ENCODE peak calls at places on chromosomes 13 and 19, in four cellular contexts. N is nephron progenitor cell, U is lower leg skin, L is ovary. K is an unnamed sample.

GRCh38 chr19:48190288-48191284 is 20.1 kb downstream of the ZSWIM9 start:
- DNase-seq in N (peak), U (peak), L (no peak), K (peak)

GRCh38 chr19:5950744-5951143 is 27.2 kb downstream of the RANBP3 start:
- DNase-seq in N (no peak), U (no peak), L (no peak), K (no peak)

GRCh38 chr19:50518091-50519005 is 4.6 kb upstream of the ASPDH start:
- DNase-seq in N (no peak), U (no peak), L (no peak), K (no peak)

GRCh38 chr13:37492741-37493514 is 105.6 kb downstream of the POSTN start:
- DNase-seq in N (no peak), U (no peak), L (no peak), K (no peak)

GRCh38 chr19:47239152-47239551 is 8.2 kb upstream of the BBC3 start:
- DNase-seq in N (no peak), U (no peak), L (no peak), K (no peak)

GRCh38 chr19:10580979-10581631 is 6.0 kb downstream of the AP1M2 start:
- DNase-seq in N (peak), U (peak), L (peak), K (peak)

GRCh38 chr13:108987488-108987887 is 358.1 kb downstream of the MYO16 start:
- DNase-seq in N (no peak), U (no peak), L (no peak), K (no peak)

GRCh38 chr13:32804673-32805260 is 211.5 kb upstream of the KL start:
- DNase-seq in N (no peak), U (no peak), L (no peak), K (no peak)

GRCh38 chr19:5070390-5070789 is 101.5 kb downstream of the KDM4B start:
- DNase-seq in N (no peak), U (no peak), L (no peak), K (no peak)

GRCh38 chr19:4678881-4679379 is 8.8 kb upstream of the MYDGF start:
- DNase-seq in N (peak), U (no peak), L (peak), K (peak)

DNA sequence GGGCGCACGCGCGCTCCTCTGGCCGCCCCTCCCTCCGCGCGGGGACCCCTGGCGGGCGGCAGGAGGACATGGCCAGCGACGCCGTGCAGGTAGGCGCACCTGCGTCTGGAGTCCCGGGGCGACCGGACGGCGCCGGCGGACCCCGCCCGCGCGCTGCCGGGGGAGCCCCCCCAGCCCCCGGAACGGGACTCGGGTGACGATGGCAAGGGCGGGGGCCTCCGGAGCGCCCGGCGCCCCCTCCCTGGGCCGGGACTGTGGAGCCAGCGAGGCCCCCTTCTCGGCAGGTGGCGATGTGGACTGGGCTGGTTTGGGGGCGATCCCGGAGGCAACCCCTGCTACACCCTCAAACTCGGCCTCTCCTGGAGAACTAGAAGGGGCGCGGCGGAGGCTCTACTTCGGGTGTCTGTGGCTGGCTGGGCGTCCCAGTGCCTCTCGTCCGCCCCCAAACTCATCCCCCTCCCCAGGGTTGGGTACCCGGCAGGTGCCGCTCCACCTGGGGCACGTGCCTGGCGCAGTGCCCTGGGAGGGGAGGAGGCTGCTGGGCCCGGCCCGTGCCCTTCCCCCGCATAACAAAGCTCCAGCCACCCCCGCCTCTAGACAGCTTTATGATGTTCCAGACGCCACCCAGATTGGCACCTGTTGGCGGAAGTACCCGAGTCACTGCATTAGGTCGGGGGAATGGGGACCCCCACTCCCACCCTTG is 499 bp downstream of the PKN1 start:
- DNase-seq in N (no peak), U (no peak), L (peak), K (no peak)
- TF ChIP-seq CTCF in N (no peak), U (no peak), L (no peak), K (peak)

GRCh38 chr19:35513975-35514809 is 743 bp upstream of the DMKN start:
- DNase-seq in N (peak), U (no peak), L (no peak), K (no peak)
- TF ChIP-seq CTCF in N (no peak), U (no peak), L (no peak), K (no peak)

DNA sequence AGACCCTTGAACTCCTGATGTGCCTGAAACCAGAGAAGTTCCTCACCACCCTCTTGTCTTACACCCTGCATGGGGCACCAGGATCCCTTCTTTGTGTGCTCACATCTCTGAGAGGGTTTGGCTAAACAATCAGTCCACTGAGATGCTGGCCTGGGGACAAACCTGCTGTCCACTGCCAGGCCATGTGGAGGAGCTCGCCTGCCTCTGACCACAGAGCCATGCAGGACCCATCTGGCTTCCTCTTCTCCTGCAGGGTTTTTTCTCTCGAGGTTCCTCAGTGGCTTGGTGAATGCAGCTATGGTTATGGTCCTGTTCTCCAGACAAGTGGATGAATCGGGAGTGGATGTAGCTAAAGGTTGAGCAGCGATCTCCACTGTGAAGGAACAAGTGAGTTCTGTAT is 49.1 kb upstream of the MEDAG start:
- DNase-seq in N (no peak), U (peak), L (no peak), K (no peak)
- TF ChIP-seq CTCF in N (no peak), U (no peak), L (no peak), K (no peak)

DNA sequence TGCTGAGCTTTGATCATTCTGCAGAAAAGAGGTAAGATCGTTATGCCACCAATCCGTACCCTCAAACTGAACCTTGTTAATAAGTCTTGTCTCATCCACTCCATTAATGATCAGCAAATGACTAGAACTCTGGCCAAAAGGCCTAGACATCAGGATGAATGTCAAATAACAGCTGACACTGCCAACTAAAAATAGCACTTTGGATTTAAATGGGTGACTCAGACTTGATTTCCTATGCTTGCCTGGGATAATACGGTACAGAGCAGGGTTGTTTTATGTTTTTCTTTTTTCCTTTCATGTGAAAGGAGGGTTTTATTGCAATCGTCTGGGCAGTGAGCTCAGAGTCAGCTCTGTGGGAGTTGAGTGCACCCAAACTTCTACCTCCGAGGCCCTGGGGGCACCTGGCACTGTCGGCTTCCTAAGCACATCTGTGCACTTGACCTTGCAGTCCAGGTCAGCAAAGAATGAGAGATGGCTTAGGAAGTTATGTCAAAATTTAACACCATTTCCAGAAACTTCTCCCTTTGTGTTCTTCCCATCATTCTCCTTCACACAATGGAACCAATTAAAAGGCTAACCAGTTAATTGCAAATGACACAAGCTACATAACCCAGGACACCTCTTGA is 134.1 kb downstream of the LACC1 start:
- DNase-seq in N (no peak), U (no peak), L (no peak), K (no peak)
- TF ChIP-seq CTCF in N (no peak), U (no peak), L (no peak), K (no peak)

DNA sequence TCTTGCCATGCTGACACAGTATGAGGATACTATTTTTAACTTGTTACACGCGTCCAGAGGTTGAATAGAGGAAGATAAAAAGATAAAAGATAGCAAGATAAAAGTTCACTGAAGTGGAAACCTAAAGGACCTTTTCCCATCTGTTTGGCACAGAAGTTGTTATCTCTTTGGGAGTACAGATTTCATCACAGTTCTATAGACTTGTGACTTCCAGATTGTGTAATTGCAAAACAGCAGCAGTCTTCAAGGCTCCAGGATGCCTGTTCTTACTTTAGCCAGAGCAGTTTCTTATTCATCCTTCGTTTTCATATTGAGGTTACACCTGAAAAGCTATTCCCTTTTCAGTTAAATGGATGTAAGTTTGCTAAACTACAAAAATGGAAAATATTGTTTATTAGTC is 369.3 kb downstream of the GPC5 start:
- DNase-seq in N (no peak), U (no peak), L (no peak), K (no peak)
- TF ChIP-seq CTCF in N (no peak), U (no peak), L (no peak), K (no peak)

DNA sequence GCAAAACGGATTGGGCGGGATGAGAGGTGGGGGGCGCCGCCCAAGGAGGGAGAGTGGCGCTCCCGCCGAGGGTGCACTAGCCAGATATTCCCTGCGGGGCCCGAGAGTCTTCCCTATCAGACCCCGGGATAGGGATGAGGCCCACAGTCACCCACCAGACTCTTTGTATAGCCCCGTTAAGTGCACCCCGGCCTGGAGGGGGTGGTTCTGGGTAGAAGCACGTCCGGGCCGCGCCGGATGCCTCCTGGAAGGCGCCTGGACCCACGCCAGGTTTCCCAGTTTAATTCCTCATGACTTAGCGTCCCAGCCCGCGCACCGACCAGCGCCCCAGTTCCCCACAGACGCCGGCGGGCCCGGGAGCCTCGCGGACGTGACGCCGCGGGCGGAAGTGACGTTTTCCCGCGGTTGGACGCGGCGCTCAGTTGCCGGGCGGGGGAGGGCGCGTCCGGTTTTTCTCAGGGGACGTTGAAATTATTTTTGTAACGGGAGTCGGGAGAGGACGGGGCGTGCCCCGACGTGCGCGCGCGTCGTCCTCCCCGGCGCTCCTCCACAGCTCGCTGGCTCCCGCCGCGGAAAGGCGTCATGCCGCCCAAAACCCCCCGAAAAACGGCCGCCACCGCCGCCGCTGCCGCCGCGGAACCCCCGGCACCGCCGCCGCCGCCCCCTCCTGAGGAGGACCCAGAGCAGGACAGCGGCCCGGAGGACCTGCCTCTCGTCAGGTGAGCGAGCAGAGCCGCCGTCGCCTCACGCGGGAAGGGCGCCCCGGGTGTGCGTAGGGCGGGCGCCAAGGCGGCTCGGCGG is at the start of gene RB1:
- DNase-seq in N (peak), U (peak), L (peak), K (peak)
- TF ChIP-seq CTCF in N (no peak), U (no peak), L (peak), K (no peak)

GRCh38 chr19:40313229-40313983 is 28.3 kb upstream of the AKT2 start:
- DNase-seq in N (no peak), U (no peak), L (no peak), K (no peak)

GRCh38 chr19:40309666-40310065 is 24.5 kb upstream of the AKT2 start:
- DNase-seq in N (no peak), U (no peak), L (no peak), K (no peak)

GRCh38 chr19:40314646-40315045 is 29.5 kb upstream of the AKT2 start:
- DNase-seq in N (no peak), U (no peak), L (no peak), K (no peak)

GRCh38 chr19:40315812-40316475 is 30.8 kb upstream of the AKT2 start:
- DNase-seq in N (no peak), U (no peak), L (no peak), K (no peak)

GRCh38 chr19:40312533-40312932 is 27.4 kb upstream of the AKT2 start:
- DNase-seq in N (no peak), U (no peak), L (no peak), K (no peak)
- TF ChIP-seq CTCF in N (no peak), U (no peak), L (no peak), K (no peak)

GRCh38 chr13:104318121-104318520 is 1251.9 kb upstream of the SLC10A2 start:
- DNase-seq in N (no peak), U (no peak), L (no peak), K (no peak)
- TF ChIP-seq CTCF in N (peak), U (no peak), L (no peak), K (no peak)

GRCh38 chr13:24539500-24540165 is 27.1 kb upstream of the PARP4 start:
- DNase-seq in N (peak), U (no peak), L (no peak), K (no peak)

GRCh38 chr13:24541127-24541475 is 28.5 kb upstream of the PARP4 start:
- DNase-seq in N (no peak), U (no peak), L (no peak), K (no peak)

GRCh38 chr13:24540236-24541126 is 27.9 kb upstream of the PARP4 start:
- DNase-seq in N (peak), U (no peak), L (no peak), K (peak)
- TF ChIP-seq CTCF in N (peak), U (no peak), L (no peak), K (peak)